ENCODE peak calls at places on chromosome 1, in four cellular contexts. A is H4; V is stimulated activated CD4-positive, alpha-beta T cell treated with anti-CD3 and anti-CD28 coated beads, Interleukin-1b, Interleukin-23, amount 100 ng/mL, for 4 hours; K is left ventricle myocardium inferior. F is an unnamed sample.

GRCh38 chr1:85865183-85865582 is 156.9 kb upstream of the ZNHIT6 start:
- DNase-seq in V (no peak), K (no peak), A (no peak), F (peak)

GRCh38 chr1:29236993-29237905 is 927 bp downstream of the PTPRU start:
- DNase-seq in K (peak), A (no peak), V (no peak), F (no peak)

GRCh38 chr1:207805841-207806421 is 54.1 kb downstream of the CD46 start:
- DNase-seq in A (peak), V (no peak), K (peak), F (peak)

GRCh38 chr1:199821029-199821779 is 206.3 kb upstream of the NR5A2 start:
- DNase-seq in K (no peak), V (no peak), A (no peak), F (no peak)

GRCh38 chr1:12616709-12617373 is 1.2 kb downstream of the DHRS3 start:
- DNase-seq in K (peak), A (no peak), V (peak), F (no peak)

GRCh38 chr1:23588749-23589505 is 29.6 kb upstream of the ID3 start:
- DNase-seq in A (no peak), K (peak), V (no peak), F (no peak)

GRCh38 chr1:196180847-196181593 is 427.2 kb downstream of the KCNT2 start:
- DNase-seq in V (no peak), K (no peak), A (peak), F (peak)

GRCh38 chr1:31934251-31934650 is 3.9 kb downstream of the PTP4A2 start:
- DNase-seq in V (no peak), A (no peak), K (no peak), F (no peak)

GRCh38 chr1:80973101-80973500 is 827.6 kb upstream of the ADGRL2 start:
- DNase-seq in K (no peak), A (no peak), V (no peak), F (no peak)

GRCh38 chr1:162193201-162193600 is 123.7 kb downstream of the NOS1AP start:
- DNase-seq in V (no peak), A (no peak), K (no peak), F (no peak)

GRCh38 chr1:198107041-198107440 is 49.8 kb upstream of the NEK7 start:
- DNase-seq in K (no peak), A (no peak), V (no peak), F (no peak)

GRCh38 chr1:175188936-175189335 is 3.6 kb downstream of the KIAA0040 start:
- DNase-seq in K (no peak), A (no peak), V (peak), F (no peak)

GRCh38 chr1:109740615-109741373 is at the start of gene GSTM3:
- DNase-seq in K (no peak), V (no peak), A (no peak), F (peak)

GRCh38 chr1:216183427-216183826 is 239.8 kb downstream of the USH2A start:
- DNase-seq in A (no peak), K (no peak), V (no peak), F (peak)

GRCh38 chr1:161157867-161158266 is 1.4 kb upstream of the USP21 start:
- DNase-seq in V (no peak), K (no peak), A (no peak), F (no peak)

GRCh38 chr1:57874426-57874825 is 450.6 kb upstream of the DAB1 start:
- DNase-seq in A (no peak), K (no peak), V (no peak), F (no peak)

F was measured in foreskin fibroblast.